ENCODE peak calls at places on chromosomes 2 and 18, in nine cellular contexts. One of them, this sample, is unnamed.

GRCh38 chr18:74806700-74807416 is 209.2 kb downstream of the ZNF407 start:
- DNase-seq in 8988T: no peak
- DNase-seq in activated T-helper 1 cell treated with Interleukin-2 at 50 U/mL for 16 hours: no peak
- DNase-seq in Right ventricle myocardium superior: no peak
- DNase-seq in fibroblast of the conjunctiva: no peak
- DNase-seq in OCI-LY7: peak; percentile 64
- DNase-seq in CD4-positive, alpha-beta T cell: no peak
- DNase-seq in H54: no peak
- DNase-seq in dermis blood vessel endothelial cell: peak; percentile 66
- DNase-seq in this sample: peak; percentile 36

GRCh38 chr2:132662742-132663141 is 7.3 kb downstream of the LYPD1 start:
- DNase-seq in 8988T: no peak
- DNase-seq in fibroblast of the conjunctiva: no peak
- DNase-seq in OCI-LY7: no peak
- DNase-seq in activated T-helper 1 cell treated with Interleukin-2 at 50 U/mL for 16 hours: no peak
- DNase-seq in Right ventricle myocardium superior: no peak
- DNase-seq in H54: no peak
- DNase-seq in CD4-positive, alpha-beta T cell: no peak
- DNase-seq in dermis blood vessel endothelial cell: peak; percentile 17
- DNase-seq in this sample: no peak

GRCh38 chr2:48120759-48121242 is 214.5 kb upstream of the FBXO11 start:
- DNase-seq in Right ventricle myocardium superior: no peak
- DNase-seq in dermis blood vessel endothelial cell: no peak
- DNase-seq in activated T-helper 1 cell treated with Interleukin-2 at 50 U/mL for 16 hours: no peak
- DNase-seq in 8988T: no peak
- DNase-seq in OCI-LY7: no peak
- DNase-seq in CD4-positive, alpha-beta T cell: no peak
- DNase-seq in H54: no peak
- DNase-seq in fibroblast of the conjunctiva: no peak
- DNase-seq in this sample: no peak

GRCh38 chr2:127611076-127611925 is 34.7 kb upstream of the GPR17 start:
- DNase-seq in Right ventricle myocardium superior: no peak
- DNase-seq in dermis blood vessel endothelial cell: no peak
- DNase-seq in H54: no peak
- DNase-seq in 8988T: no peak
- DNase-seq in OCI-LY7: no peak
- DNase-seq in CD4-positive, alpha-beta T cell: no peak
- DNase-seq in fibroblast of the conjunctiva: no peak
- DNase-seq in activated T-helper 1 cell treated with Interleukin-2 at 50 U/mL for 16 hours: no peak
- DNase-seq in this sample: no peak

GRCh38 chr2:151762694-151763093 is 28.4 kb upstream of the NEB start:
- DNase-seq in dermis blood vessel endothelial cell: no peak
- DNase-seq in 8988T: no peak
- DNase-seq in H54: no peak
- DNase-seq in activated T-helper 1 cell treated with Interleukin-2 at 50 U/mL for 16 hours: no peak
- DNase-seq in Right ventricle myocardium superior: no peak
- DNase-seq in OCI-LY7: no peak
- DNase-seq in CD4-positive, alpha-beta T cell: no peak
- DNase-seq in fibroblast of the conjunctiva: no peak
- DNase-seq in this sample: peak; percentile 65

GRCh38 chr18:58699551-58699950 is 28.3 kb downstream of the MALT1 start:
- DNase-seq in 8988T: no peak
- DNase-seq in CD4-positive, alpha-beta T cell: no peak
- DNase-seq in dermis blood vessel endothelial cell: peak; percentile 12
- DNase-seq in Right ventricle myocardium superior: no peak
- DNase-seq in H54: no peak
- DNase-seq in fibroblast of the conjunctiva: no peak
- DNase-seq in activated T-helper 1 cell treated with Interleukin-2 at 50 U/mL for 16 hours: no peak
- DNase-seq in OCI-LY7: no peak
- DNase-seq in this sample: no peak

GRCh38 chr2:33372940-33373553 is 103.4 kb upstream of the RASGRP3 start:
- DNase-seq in OCI-LY7: peak; percentile 63
- DNase-seq in CD4-positive, alpha-beta T cell: peak; percentile 5
- DNase-seq in 8988T: peak; percentile 17
- DNase-seq in fibroblast of the conjunctiva: no peak
- DNase-seq in activated T-helper 1 cell treated with Interleukin-2 at 50 U/mL for 16 hours: no peak
- DNase-seq in H54: no peak
- DNase-seq in Right ventricle myocardium superior: no peak
- DNase-seq in dermis blood vessel endothelial cell: peak; percentile 84
- DNase-seq in this sample: no peak

GRCh38 chr2:28161466-28161865 is 231.2 kb upstream of the FOSL2 start:
- DNase-seq in OCI-LY7: no peak
- DNase-seq in dermis blood vessel endothelial cell: no peak
- DNase-seq in Right ventricle myocardium superior: no peak
- DNase-seq in activated T-helper 1 cell treated with Interleukin-2 at 50 U/mL for 16 hours: no peak
- DNase-seq in 8988T: no peak
- DNase-seq in fibroblast of the conjunctiva: peak; percentile 52
- DNase-seq in CD4-positive, alpha-beta T cell: no peak
- DNase-seq in H54: no peak
- DNase-seq in this sample: no peak

GRCh38 chr2:236417150-236417549 is 152.5 kb upstream of the ACKR3 start:
- DNase-seq in CD4-positive, alpha-beta T cell: no peak
- DNase-seq in Right ventricle myocardium superior: no peak
- DNase-seq in activated T-helper 1 cell treated with Interleukin-2 at 50 U/mL for 16 hours: no peak
- DNase-seq in OCI-LY7: no peak
- DNase-seq in H54: no peak
- DNase-seq in fibroblast of the conjunctiva: no peak
- DNase-seq in 8988T: no peak
- DNase-seq in dermis blood vessel endothelial cell: no peak
- DNase-seq in this sample: no peak

GRCh38 chr2:48380989-48381625 is 148.8 kb upstream of the STON1 start:
- DNase-seq in OCI-LY7: no peak
- DNase-seq in activated T-helper 1 cell treated with Interleukin-2 at 50 U/mL for 16 hours: no peak
- DNase-seq in Right ventricle myocardium superior: no peak
- DNase-seq in 8988T: no peak
- DNase-seq in fibroblast of the conjunctiva: no peak
- DNase-seq in H54: no peak
- DNase-seq in CD4-positive, alpha-beta T cell: no peak
- DNase-seq in dermis blood vessel endothelial cell: no peak
- DNase-seq in this sample: no peak

GRCh38 chr2:148046802-148047201 is 25.9 kb downstream of the MBD5 start:
- DNase-seq in CD4-positive, alpha-beta T cell: no peak
- DNase-seq in 8988T: no peak
- DNase-seq in activated T-helper 1 cell treated with Interleukin-2 at 50 U/mL for 16 hours: no peak
- DNase-seq in Right ventricle myocardium superior: no peak
- DNase-seq in dermis blood vessel endothelial cell: no peak
- DNase-seq in OCI-LY7: no peak
- DNase-seq in H54: no peak
- DNase-seq in fibroblast of the conjunctiva: no peak
- DNase-seq in this sample: no peak

GRCh38 chr2:183219853-183220252 is 95.6 kb downstream of the NUP35 start:
- DNase-seq in Right ventricle myocardium superior: no peak
- DNase-seq in activated T-helper 1 cell treated with Interleukin-2 at 50 U/mL for 16 hours: no peak
- DNase-seq in dermis blood vessel endothelial cell: no peak
- DNase-seq in 8988T: no peak
- DNase-seq in CD4-positive, alpha-beta T cell: no peak
- DNase-seq in fibroblast of the conjunctiva: no peak
- DNase-seq in H54: no peak
- DNase-seq in OCI-LY7: no peak
- DNase-seq in this sample: no peak

GRCh38 chr2:99600929-99601680 is 111.3 kb upstream of the REV1 start:
- DNase-seq in fibroblast of the conjunctiva: no peak
- DNase-seq in dermis blood vessel endothelial cell: no peak
- DNase-seq in H54: no peak
- DNase-seq in 8988T: no peak
- DNase-seq in activated T-helper 1 cell treated with Interleukin-2 at 50 U/mL for 16 hours: no peak
- DNase-seq in CD4-positive, alpha-beta T cell: no peak
- DNase-seq in OCI-LY7: no peak
- DNase-seq in Right ventricle myocardium superior: no peak
- DNase-seq in this sample: no peak

GRCh38 chr2:61898810-61899209 is 6.7 kb upstream of the COMMD1 start:
- DNase-seq in activated T-helper 1 cell treated with Interleukin-2 at 50 U/mL for 16 hours: no peak
- DNase-seq in H54: no peak
- DNase-seq in CD4-positive, alpha-beta T cell: no peak
- DNase-seq in OCI-LY7: peak; percentile 53
- DNase-seq in dermis blood vessel endothelial cell: peak; percentile 40
- DNase-seq in Right ventricle myocardium superior: no peak
- DNase-seq in 8988T: no peak
- DNase-seq in fibroblast of the conjunctiva: no peak
- DNase-seq in this sample: no peak

GRCh38 chr2:173148520-173148919 is 72.9 kb downstream of the MAP3K20 start:
- DNase-seq in dermis blood vessel endothelial cell: peak; percentile 44
- DNase-seq in Right ventricle myocardium superior: no peak
- DNase-seq in H54: no peak
- DNase-seq in OCI-LY7: no peak
- DNase-seq in CD4-positive, alpha-beta T cell: no peak
- DNase-seq in activated T-helper 1 cell treated with Interleukin-2 at 50 U/mL for 16 hours: no peak
- DNase-seq in 8988T: no peak
- DNase-seq in fibroblast of the conjunctiva: no peak
- DNase-seq in this sample: no peak

GRCh38 chr18:3816601-3817363 is 366.8 kb downstream of the TGIF1 start:
- DNase-seq in H54: no peak
- DNase-seq in CD4-positive, alpha-beta T cell: no peak
- DNase-seq in OCI-LY7: no peak
- DNase-seq in Right ventricle myocardium superior: no peak
- DNase-seq in dermis blood vessel endothelial cell: peak; percentile 88
- DNase-seq in fibroblast of the conjunctiva: peak; percentile 90
- DNase-seq in activated T-helper 1 cell treated with Interleukin-2 at 50 U/mL for 16 hours: no peak
- DNase-seq in 8988T: no peak
- DNase-seq in this sample: peak; percentile 49

GRCh38 chr2:200861617-200862016 is 2.8 kb downstream of the CLK1 start:
- DNase-seq in Right ventricle myocardium superior: no peak
- DNase-seq in CD4-positive, alpha-beta T cell: no peak
- DNase-seq in H54: no peak
- DNase-seq in 8988T: no peak
- DNase-seq in fibroblast of the conjunctiva: no peak
- DNase-seq in OCI-LY7: no peak
- DNase-seq in activated T-helper 1 cell treated with Interleukin-2 at 50 U/mL for 16 hours: no peak
- DNase-seq in dermis blood vessel endothelial cell: no peak
- DNase-seq in this sample: no peak

GRCh38 chr2:105287692-105288091 is 41.8 kb downstream of the TGFBRAP1 start:
- DNase-seq in OCI-LY7: peak; percentile 31
- DNase-seq in fibroblast of the conjunctiva: peak; percentile 20
- DNase-seq in activated T-helper 1 cell treated with Interleukin-2 at 50 U/mL for 16 hours: no peak
- DNase-seq in CD4-positive, alpha-beta T cell: no peak
- DNase-seq in 8988T: peak; percentile 43
- DNase-seq in Right ventricle myocardium superior: no peak
- DNase-seq in H54: peak; percentile 12
- DNase-seq in dermis blood vessel endothelial cell: peak; percentile 76
- DNase-seq in this sample: peak; percentile 4

GRCh38 chr2:206979922-206980321 is 40.6 kb downstream of the CPO start:
- DNase-seq in CD4-positive, alpha-beta T cell: no peak
- DNase-seq in dermis blood vessel endothelial cell: no peak
- DNase-seq in H54: no peak
- DNase-seq in 8988T: no peak
- DNase-seq in Right ventricle myocardium superior: no peak
- DNase-seq in fibroblast of the conjunctiva: no peak
- DNase-seq in OCI-LY7: no peak
- DNase-seq in activated T-helper 1 cell treated with Interleukin-2 at 50 U/mL for 16 hours: no peak
- DNase-seq in this sample: no peak

GRCh38 chr2:231615058-231615671 is 22.5 kb downstream of the TEX44 start:
- DNase-seq in Right ventricle myocardium superior: no peak
- DNase-seq in activated T-helper 1 cell treated with Interleukin-2 at 50 U/mL for 16 hours: no peak
- DNase-seq in 8988T: no peak
- DNase-seq in fibroblast of the conjunctiva: no peak
- DNase-seq in dermis blood vessel endothelial cell: no peak
- DNase-seq in H54: no peak
- DNase-seq in CD4-positive, alpha-beta T cell: no peak
- DNase-seq in OCI-LY7: peak; percentile 27
- DNase-seq in this sample: no peak

GRCh38 chr18:25180974-25181373 is 171.0 kb downstream of the ZNF521 start:
- DNase-seq in Right ventricle myocardium superior: no peak
- DNase-seq in dermis blood vessel endothelial cell: no peak
- DNase-seq in 8988T: no peak
- DNase-seq in OCI-LY7: no peak
- DNase-seq in fibroblast of the conjunctiva: no peak
- DNase-seq in H54: no peak
- DNase-seq in activated T-helper 1 cell treated with Interleukin-2 at 50 U/mL for 16 hours: no peak
- DNase-seq in CD4-positive, alpha-beta T cell: no peak
- DNase-seq in this sample: no peak

GRCh38 chr2:236171213-236172201 is 3.3 kb upstream of the GBX2 start:
- DNase-seq in Right ventricle myocardium superior: no peak
- DNase-seq in fibroblast of the conjunctiva: no peak
- DNase-seq in OCI-LY7: no peak
- DNase-seq in CD4-positive, alpha-beta T cell: no peak
- DNase-seq in 8988T: no peak
- DNase-seq in H54: no peak
- DNase-seq in dermis blood vessel endothelial cell: no peak
- DNase-seq in activated T-helper 1 cell treated with Interleukin-2 at 50 U/mL for 16 hours: no peak
- DNase-seq in this sample: no peak

GRCh38 chr2:99597616-99598015 is 107.8 kb upstream of the REV1 start:
- DNase-seq in Right ventricle myocardium superior: no peak
- DNase-seq in dermis blood vessel endothelial cell: no peak
- DNase-seq in CD4-positive, alpha-beta T cell: no peak
- DNase-seq in H54: peak; percentile 47
- DNase-seq in 8988T: no peak
- DNase-seq in OCI-LY7: no peak
- DNase-seq in activated T-helper 1 cell treated with Interleukin-2 at 50 U/mL for 16 hours: no peak
- DNase-seq in fibroblast of the conjunctiva: no peak
- DNase-seq in this sample: no peak

This sample was measured in HFF-Myc.